ENCODE peak calls at places on chromosomes 7 and 10, in ten cellular contexts. One of them, this sample, is unnamed.

GRCh38 chr10:132112611-132113010 is 46.9 kb downstream of the JAKMIP3 start:
- DNase-seq in MM.1S: no peak
- DNase-seq in AG10803: no peak
- DNase-seq in NAMALWA: no peak
- DNase-seq in bronchial epithelial cell: no peak
- DNase-seq in stomach: peak; percentile 13
- DNase-seq in NCI-H187: no peak
- DNase-seq in NCI-H2081 treated with DMSO at 0.1 percent for 48 hours: no peak
- DNase-seq in activated naive CD4-positive, alpha-beta T cell treated with Interleukin-2 at 50 U/mL for 16 hours: no peak
- DNase-seq in BE2C: no peak
- DNase-seq in this sample: no peak

GRCh38 chr10:88754272-88754671 is 5.5 kb upstream of the LIPN start:
- DNase-seq in bronchial epithelial cell: peak; percentile 8
- DNase-seq in stomach: no peak
- DNase-seq in MM.1S: no peak
- DNase-seq in BE2C: no peak
- DNase-seq in NCI-H187: no peak
- DNase-seq in NCI-H2081 treated with DMSO at 0.1 percent for 48 hours: no peak
- DNase-seq in NAMALWA: no peak
- DNase-seq in activated naive CD4-positive, alpha-beta T cell treated with Interleukin-2 at 50 U/mL for 16 hours: no peak
- DNase-seq in AG10803: peak; percentile 85
- DNase-seq in this sample: peak; percentile 5

GRCh38 chr7:50367570-50367969 is 63.1 kb downstream of the IKZF1 start:
- DNase-seq in NAMALWA: no peak
- DNase-seq in MM.1S: no peak
- DNase-seq in NCI-H187: no peak
- DNase-seq in stomach: no peak
- DNase-seq in NCI-H2081 treated with DMSO at 0.1 percent for 48 hours: no peak
- DNase-seq in bronchial epithelial cell: no peak
- DNase-seq in AG10803: no peak
- DNase-seq in activated naive CD4-positive, alpha-beta T cell treated with Interleukin-2 at 50 U/mL for 16 hours: no peak
- DNase-seq in BE2C: no peak
- DNase-seq in this sample: no peak

GRCh38 chr10:52108236-52108635 is 205.8 kb upstream of the DKK1 start:
- DNase-seq in NCI-H2081 treated with DMSO at 0.1 percent for 48 hours: no peak
- DNase-seq in BE2C: no peak
- DNase-seq in activated naive CD4-positive, alpha-beta T cell treated with Interleukin-2 at 50 U/mL for 16 hours: no peak
- DNase-seq in NCI-H187: no peak
- DNase-seq in MM.1S: peak; percentile 53
- DNase-seq in AG10803: no peak
- DNase-seq in bronchial epithelial cell: no peak
- DNase-seq in NAMALWA: no peak
- DNase-seq in stomach: no peak
- DNase-seq in this sample: no peak

GRCh38 chr7:99140813-99141212 is 3.1 kb downstream of the SMURF1 start:
- DNase-seq in BE2C: no peak
- DNase-seq in stomach: no peak
- DNase-seq in AG10803: no peak
- DNase-seq in NAMALWA: no peak
- DNase-seq in MM.1S: no peak
- DNase-seq in bronchial epithelial cell: peak; percentile 38
- DNase-seq in NCI-H2081 treated with DMSO at 0.1 percent for 48 hours: no peak
- DNase-seq in NCI-H187: no peak
- DNase-seq in activated naive CD4-positive, alpha-beta T cell treated with Interleukin-2 at 50 U/mL for 16 hours: no peak
- DNase-seq in this sample: no peak

GRCh38 chr7:157501576-157501975 is 164.8 kb downstream of the DNAJB6 start:
- DNase-seq in NAMALWA: no peak
- DNase-seq in NCI-H187: no peak
- DNase-seq in activated naive CD4-positive, alpha-beta T cell treated with Interleukin-2 at 50 U/mL for 16 hours: peak; percentile 50
- DNase-seq in NCI-H2081 treated with DMSO at 0.1 percent for 48 hours: no peak
- DNase-seq in AG10803: no peak
- DNase-seq in BE2C: no peak
- DNase-seq in MM.1S: no peak
- DNase-seq in bronchial epithelial cell: no peak
- DNase-seq in stomach: peak; percentile 13
- DNase-seq in this sample: no peak

GRCh38 chr10:2681911-2682310 is 385.4 kb upstream of the PFKP start:
- DNase-seq in NCI-H187: no peak
- DNase-seq in bronchial epithelial cell: no peak
- DNase-seq in NAMALWA: no peak
- DNase-seq in AG10803: no peak
- DNase-seq in NCI-H2081 treated with DMSO at 0.1 percent for 48 hours: no peak
- DNase-seq in BE2C: no peak
- DNase-seq in stomach: no peak
- DNase-seq in activated naive CD4-positive, alpha-beta T cell treated with Interleukin-2 at 50 U/mL for 16 hours: no peak
- DNase-seq in MM.1S: no peak
- DNase-seq in this sample: no peak

GRCh38 chr7:114086906-114087651 is 168.3 kb upstream of the PPP1R3A start:
- DNase-seq in NCI-H187: peak; percentile 69
- DNase-seq in bronchial epithelial cell: no peak
- DNase-seq in activated naive CD4-positive, alpha-beta T cell treated with Interleukin-2 at 50 U/mL for 16 hours: no peak
- DNase-seq in BE2C: no peak
- DNase-seq in MM.1S: peak; percentile 73
- DNase-seq in NAMALWA: no peak
- DNase-seq in stomach: no peak
- DNase-seq in AG10803: peak; percentile 34
- DNase-seq in NCI-H2081 treated with DMSO at 0.1 percent for 48 hours: no peak
- DNase-seq in this sample: no peak

GRCh38 chr7:138064856-138065357 is 11.4 kb upstream of the AKR1D1 start:
- DNase-seq in BE2C: no peak
- DNase-seq in bronchial epithelial cell: no peak
- DNase-seq in NCI-H2081 treated with DMSO at 0.1 percent for 48 hours: no peak
- DNase-seq in stomach: no peak
- DNase-seq in MM.1S: no peak
- DNase-seq in activated naive CD4-positive, alpha-beta T cell treated with Interleukin-2 at 50 U/mL for 16 hours: no peak
- DNase-seq in AG10803: peak; percentile 69
- DNase-seq in NAMALWA: no peak
- DNase-seq in NCI-H187: no peak
- DNase-seq in this sample: no peak